ENCODE peak calls at places on chromosome 14, in eight cellular contexts. B is GM23338, T is upper lobe of right lung, A is left ventricle myocardium inferior, O is Panc1, E is testis, G is tibial artery, I is IMR-90. K is an unnamed sample.

GRCh38 chr14:94677239-94677612 is 65.0 kb downstream of the SERPINA3 start:
- DNase-seq in B (no peak), T (peak; percentile 11), A (no peak), O (no peak), E (no peak), G (no peak), I (no peak), K (no peak)

GRCh38 chr14:95701846-95702221 is 12.1 kb downstream of the TCL1A start:
- DNase-seq in B (peak; percentile 68), T (no peak), A (no peak), O (no peak), E (peak; percentile 45), G (no peak), I (no peak), K (no peak)

GRCh38 chr14:72183631-72184030 is 251.4 kb downstream of the RGS6 start:
- DNase-seq in B (no peak), T (no peak), A (no peak), O (no peak), E (no peak), G (no peak), I (no peak), K (no peak)

GRCh38 chr14:59852350-59852749 is 18.2 kb downstream of the RTN1 start:
- DNase-seq in B (no peak), T (no peak), A (no peak), O (no peak), E (no peak), G (no peak), I (no peak), K (no peak)

GRCh38 chr14:27012641-27013040 is 414.8 kb upstream of the NOVA1 start:
- DNase-seq in B (no peak), T (no peak), A (no peak), O (no peak), E (no peak), G (no peak), I (no peak), K (no peak)

GRCh38 chr14:56487761-56488160 is 91.8 kb upstream of the TMEM260 start:
- DNase-seq in B (no peak), T (no peak), A (no peak), O (no peak), E (no peak), G (no peak), I (peak; percentile 67), K (no peak)

GRCh38 chr14:100239200-100239839 is 376 bp downstream of the YY1 start:
- DNase-seq in B (no peak), T (peak; percentile 73), A (peak; percentile 33), O (no peak), E (no peak), G (no peak), I (no peak), K (no peak)

GRCh38 chr14:80959448-80960006 is 4.1 kb downstream of the TSHR start:
- DNase-seq in B (no peak), T (no peak), A (no peak), O (no peak), E (no peak), G (no peak), I (no peak), K (no peak)

GRCh38 chr14:20684662-20685456 is 499 bp downstream of the RNASE4 start:
- DNase-seq in B (peak; percentile 66), T (no peak), A (no peak), O (no peak), E (peak; percentile 57), G (peak; percentile 71), I (peak; percentile 43), K (peak; percentile 75)

GRCh38 chr14:23605931-23606585 is 27.5 kb upstream of the JPH4 start:
- DNase-seq in B (no peak), T (no peak), A (no peak), O (no peak), E (no peak), G (no peak), I (peak; percentile 12), K (no peak)

GRCh38 chr14:38521591-38521990 is 265.7 kb upstream of the CLEC14A start:
- DNase-seq in B (no peak), T (no peak), A (no peak), O (no peak), E (no peak), G (no peak), I (no peak), K (no peak)

GRCh38 chr14:64045091-64045490 is 192.3 kb downstream of the SYNE2 start:
- DNase-seq in B (no peak), T (no peak), A (no peak), O (no peak), E (no peak), G (no peak), I (no peak), K (no peak)

GRCh38 chr14:90429764-90430163 is 32.9 kb downstream of the CALM1 start:
- DNase-seq in B (no peak), T (no peak), A (no peak), O (no peak), E (no peak), G (no peak), I (no peak), K (no peak)

GRCh38 chr14:47366006-47366405 is 309.4 kb downstream of the MDGA2 start:
- DNase-seq in B (peak; percentile 51), T (no peak), A (no peak), O (no peak), E (no peak), G (no peak), I (no peak), K (no peak)

GRCh38 chr14:94041551-94042346 is 15.6 kb downstream of the OTUB2 start:
- DNase-seq in B (no peak), T (peak; percentile 77), A (peak; percentile 64), O (no peak), E (peak; percentile 68), G (no peak), I (peak; percentile 78), K (no peak)

GRCh38 chr14:99624971-99625370 is 20.0 kb upstream of the HHIPL1 start:
- DNase-seq in B (no peak), T (no peak), A (no peak), O (no peak), E (no peak), G (no peak), I (no peak), K (no peak)

GRCh38 chr14:71011479-71011878 is 104.2 kb downstream of the PCNX1 start:
- DNase-seq in B (no peak), T (no peak), A (no peak), O (no peak), E (no peak), G (no peak), I (no peak), K (no peak)
- TF ChIP-seq CTCF in B (peak; percentile 39), T (peak; percentile 16), A (peak; percentile 32), O (peak; percentile 27), E (no peak), G (no peak), I (peak; percentile 29), K (no peak)

DNA sequence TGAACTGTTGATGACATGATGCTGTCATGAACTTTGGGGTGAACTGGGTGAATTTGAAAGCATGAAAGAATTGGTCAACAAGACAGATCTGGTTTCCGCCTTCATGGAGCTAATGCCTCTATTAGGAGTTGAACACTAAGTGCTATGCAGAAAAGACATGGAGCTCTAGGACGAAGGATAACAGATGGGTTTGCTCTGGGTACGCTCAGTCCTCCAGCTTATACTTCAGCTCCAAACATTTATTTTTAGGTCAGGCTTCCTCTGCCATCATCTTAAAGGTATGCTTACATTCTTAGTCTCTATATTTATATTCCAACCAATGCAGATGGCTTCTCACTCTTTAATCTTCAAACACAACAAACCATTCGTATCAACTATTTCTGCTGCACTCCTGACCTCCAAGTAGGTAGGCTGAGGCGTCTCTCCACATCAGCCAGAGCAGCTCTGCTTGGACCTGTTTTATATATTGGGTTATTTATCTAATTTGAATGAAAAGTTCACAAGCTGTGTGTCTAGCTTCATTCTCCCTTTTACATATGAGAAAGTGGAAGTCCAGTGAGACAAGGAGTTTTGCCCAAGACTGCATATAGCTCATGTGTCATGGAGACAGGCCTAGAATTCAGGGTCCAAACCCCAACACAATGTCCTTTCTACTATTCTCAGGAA is 226.3 kb downstream of the SPTSSA start:
- DNase-seq in B (no peak), T (no peak), A (no peak), O (no peak), E (no peak), G (no peak), I (peak; percentile 4), K (no peak)
- H3K4me1 ChIP-seq in B (no peaks in the 10 kb centered on the region), T (no peaks in the 10 kb centered on the region), A (peaks cover 54% of the 10 kb centered on the region), O (no peaks in the 10 kb centered on the region), E (no peaks in the 10 kb centered on the region), G (peaks cover 22% of the 10 kb centered on the region), I (peaks cover 2% of the 10 kb centered on the region), K (peaks cover 17% of the 10 kb centered on the region)

DNA sequence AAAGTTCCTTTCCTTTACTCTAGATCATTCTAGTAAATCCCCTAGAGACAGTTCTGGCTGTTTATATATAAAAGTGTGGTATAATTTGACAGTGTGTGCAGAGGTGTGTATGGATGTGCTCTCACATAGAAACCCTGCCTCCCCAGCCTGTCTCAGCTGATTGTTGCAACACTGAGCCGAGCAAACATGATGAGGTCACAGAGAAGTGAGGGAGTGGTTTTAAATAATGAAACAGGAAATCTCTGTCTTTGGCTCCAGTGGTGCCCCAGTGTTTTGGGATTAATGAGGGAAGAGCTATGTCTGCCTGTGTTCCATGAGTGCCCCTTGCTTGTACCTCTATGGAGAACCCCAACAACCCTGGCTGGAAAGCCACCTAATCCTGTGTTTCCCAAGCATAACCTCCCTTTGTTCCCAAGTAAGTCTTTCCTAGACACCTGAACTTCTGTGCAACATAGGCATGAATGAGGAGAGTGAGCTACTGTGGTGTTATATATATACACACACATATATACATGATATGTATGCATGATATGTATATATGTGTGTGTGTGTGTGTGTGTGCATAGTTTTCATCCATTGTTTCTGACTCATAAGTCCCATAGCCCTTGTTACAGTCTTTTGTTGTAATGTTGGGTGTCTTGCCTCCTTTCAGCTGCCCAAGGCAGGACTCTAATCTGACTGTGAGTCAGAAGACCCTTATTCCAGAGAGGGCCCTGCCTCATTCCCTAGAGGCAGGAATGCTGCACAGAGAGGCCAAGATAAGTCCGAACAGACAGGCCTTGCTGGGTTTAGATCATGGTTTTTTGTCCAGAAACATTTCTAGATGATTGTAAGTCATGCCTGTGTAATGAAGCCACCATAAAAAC is 18.0 kb downstream of the TRAF3 start:
- DNase-seq in B (no peak), T (no peak), A (peak; percentile 30), O (no peak), E (no peak), G (peak; percentile 82), I (peak; percentile 91), K (peak; percentile 77)
- TF ChIP-seq CTCF in B (no peak), T (no peak), A (no peak), O (no peak), E (no peak), G (no peak), I (peak; percentile 62), K (no peak)

DNA sequence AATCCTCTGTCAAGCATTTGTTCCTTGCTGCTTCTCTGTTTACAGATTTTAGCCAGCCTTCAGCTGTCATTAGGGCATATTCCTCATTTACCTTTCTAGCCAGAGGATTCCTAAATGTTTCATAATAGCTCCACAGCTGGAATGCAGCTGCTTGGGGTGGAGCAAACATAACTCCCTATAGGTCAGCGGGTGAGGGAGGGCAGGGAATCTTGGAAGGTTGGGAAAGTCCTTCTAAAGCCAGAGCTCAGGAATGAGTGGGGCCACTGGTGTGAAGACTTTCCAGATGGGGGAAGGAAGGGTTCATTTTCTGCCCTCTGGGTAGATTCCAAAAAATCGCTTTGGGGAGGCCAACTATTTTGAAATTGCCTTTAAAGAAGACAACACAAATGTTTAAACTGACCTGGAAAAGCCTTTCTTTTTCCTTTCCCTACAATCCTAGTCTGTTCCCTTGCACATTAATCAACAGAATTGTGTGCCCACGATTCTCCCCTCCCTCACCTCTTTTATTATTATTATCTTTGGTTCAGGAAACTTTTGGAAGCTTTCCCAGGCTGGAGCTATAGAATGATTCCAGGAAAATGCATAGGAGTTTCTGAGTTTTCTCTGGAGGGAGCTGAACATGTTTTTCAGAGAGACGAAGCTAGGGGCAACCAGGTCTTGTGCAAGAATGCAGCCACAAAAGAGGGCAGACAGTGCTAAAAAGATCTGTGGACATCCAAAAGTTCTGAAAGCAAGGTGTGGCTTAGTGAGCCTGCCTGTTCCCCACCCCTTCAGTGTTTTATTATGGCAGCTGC is 16.5 kb upstream of the IRF2BPL start:
- DNase-seq in B (peak; percentile 54), T (no peak), A (peak; percentile 62), O (no peak), E (peak; percentile 79), G (peak; percentile 68), I (no peak), K (peak; percentile 83)
- H3K4me1 ChIP-seq in B (peaks cover 55% of the 10 kb centered on the region), T (peaks cover 72% of the 10 kb centered on the region), A (peaks cover 67% of the 10 kb centered on the region), O (peaks cover 72% of the 10 kb centered on the region), E (peaks cover 64% of the 10 kb centered on the region), G (peaks cover 48% of the 10 kb centered on the region), I (peaks cover 29% of the 10 kb centered on the region), K (peaks cover 67% of the 10 kb centered on the region)